ENCODE peak calls at places on chromosomes 6 and 20, in four cellular contexts. N is breast epithelium, P is HepG2, V is spleen. R is an unnamed sample.

GRCh38 chr20:63708301-63709148 is 686 bp downstream of the ZGPAT start:
- DNase-seq in P (no peak), V (peak; percentile 86), N (no peak), R (peak; percentile 68)

GRCh38 chr6:27096834-27097511 is 150.5 kb upstream of the PRSS16 start:
- DNase-seq in N (peak; percentile 56), V (no peak), P (no peak), R (no peak)

GRCh38 chr6:20997143-20997792 is 463.0 kb downstream of the CDKAL1 start:
- DNase-seq in V (no peak), N (no peak), P (no peak), R (no peak)

GRCh38 chr6:158284340-158285210 is 27.7 kb upstream of the TULP4 start:
- DNase-seq in P (no peak), V (no peak), N (no peak), R (no peak)

GRCh38 chr6:96675617-96676016 is 112.7 kb downstream of the FHL5 start:
- DNase-seq in V (no peak), N (no peak), P (no peak), R (no peak)

GRCh38 chr6:87706187-87706966 is 4.3 kb upstream of the AKIRIN2 start:
- DNase-seq in P (no peak), V (no peak), N (no peak), R (no peak)

GRCh38 chr20:5667703-5668528 is 82.3 kb upstream of the SHLD1 start:
- DNase-seq in V (no peak), N (no peak), P (no peak), R (no peak)

GRCh38 chr6:123931928-123932327 is 128.3 kb downstream of the NKAIN2 start:
- DNase-seq in P (no peak), V (no peak), N (no peak), R (no peak)

GRCh38 chr20:4431446-4431845 is 290.3 kb upstream of the PRND start:
- DNase-seq in P (no peak), V (no peak), N (no peak), R (no peak)

GRCh38 chr6:25248100-25248499 is 31.1 kb upstream of the CARMIL1 start:
- DNase-seq in V (no peak), P (no peak), N (no peak), R (no peak)

DNA sequence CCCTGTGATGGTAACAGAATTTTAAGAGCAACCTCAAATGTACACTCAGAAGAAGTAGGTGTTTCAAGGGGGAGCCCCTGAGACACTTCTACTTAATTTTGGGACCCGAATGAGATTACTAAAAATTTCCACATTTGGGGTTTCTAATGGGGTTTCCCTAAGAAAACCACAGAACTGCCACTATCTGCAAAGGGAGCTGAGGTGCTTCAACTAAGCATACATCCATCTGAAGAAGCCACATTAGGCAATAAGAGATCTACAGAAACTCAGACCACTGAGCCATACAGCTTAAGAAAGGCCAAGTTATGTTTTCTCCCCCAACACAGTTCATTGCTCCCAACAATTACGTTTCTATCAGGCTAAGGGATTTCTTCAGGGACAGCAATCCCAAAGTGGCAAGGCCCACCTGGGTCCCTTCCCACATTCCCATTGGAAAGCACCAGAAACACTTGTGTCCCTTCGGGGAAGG is 5.2 kb downstream of the BCL2L1 start:
- DNase-seq in P (no peak), V (no peak), N (no peak), R (no peak)
- TF ChIP-seq POLR2AphosphoS5 in P (peak; percentile 43), V (no peak), N (no peak), R (no peak)

GRCh38 chr20:9300534-9300933 is 213.9 kb upstream of the LAMP5 start:
- DNase-seq in V (no peak), P (peak; percentile 16), N (no peak), R (no peak)
- TF ChIP-seq CTCF in V (no peak), P (no peak), N (no peak), R (no peak)

GRCh38 chr20:46365483-46366215 is 40.8 kb downstream of the ELMO2 start:
- DNase-seq in V (no peak), N (no peak), P (no peak), R (peak; percentile 44)

GRCh38 chr20:46362931-46363872 is 43.2 kb downstream of the ELMO2 start:
- DNase-seq in N (no peak), P (no peak), V (no peak), R (no peak)

GRCh38 chr20:46366826-46367225 is 39.6 kb downstream of the ELMO2 start:
- DNase-seq in P (no peak), N (no peak), V (no peak), R (peak; percentile 40)

GRCh38 chr20:46363874-46364669 is 42.3 kb downstream of the ELMO2 start:
- DNase-seq in V (peak; percentile 96), N (peak; percentile 83), P (peak; percentile 96), R (peak; percentile 94)

GRCh38 chr20:46364670-46365482 is 41.5 kb downstream of the ELMO2 start:
- DNase-seq in V (no peak), P (no peak), N (no peak), R (peak; percentile 64)
- H3K4me3 ChIP-seq in V (peak overlapping the region; percentile 98), P (peak overlapping the region; percentile 95), N (peak overlapping the region; percentile 98), R (peak overlapping the region; percentile 93)

GRCh38 chr20:62309947-62310756 is 7.4 kb downstream of the ADRM1 start:
- DNase-seq in N (no peak), V (no peak), P (no peak), R (no peak)

GRCh38 chr20:62309198-62309944 is 6.6 kb downstream of the ADRM1 start:
- DNase-seq in V (no peak), N (no peak), P (no peak), R (no peak)

GRCh38 chr20:62307226-62308101 is 4.7 kb downstream of the ADRM1 start:
- DNase-seq in N (no peak), V (no peak), P (no peak), R (no peak)

GRCh38 chr20:62306440-62307187 is 3.8 kb downstream of the ADRM1 start:
- DNase-seq in V (no peak), P (no peak), N (no peak), R (no peak)

GRCh38 chr20:62308102-62308822 is 5.5 kb downstream of the ADRM1 start:
- DNase-seq in V (no peak), N (no peak), P (no peak), R (no peak)
- TF ChIP-seq POLR2AphosphoS5 in V (peak; percentile 22), N (no peak), P (no peak), R (no peak)

GRCh38 chr6:23086100-23086499 is 516.7 kb downstream of the HDGFL1 start:
- DNase-seq in N (no peak), V (no peak), P (no peak), R (no peak)

GRCh38 chr6:23077797-23078196 is 508.4 kb downstream of the HDGFL1 start:
- DNase-seq in V (no peak), N (no peak), P (no peak), R (no peak)

GRCh38 chr6:23081701-23082100 is 512.3 kb downstream of the HDGFL1 start:
- DNase-seq in V (no peak), N (no peak), P (no peak), R (no peak)
- TF ChIP-seq CTCF in V (no peak), N (no peak), P (no peak), R (no peak)

GRCh38 chr6:3356056-3356823 is 97.5 kb downstream of the PSMG4 start:
- DNase-seq in P (peak; percentile 65), V (peak; percentile 92), N (peak; percentile 64), R (peak; percentile 91)
- H3K4me3 ChIP-seq in P (peak overlapping the region; percentile 17), V (no peak overlapping the region), N (peak overlapping the region; percentile 62), R (peak overlapping the region; percentile 46)